ENCODE peak calls at places on chromosomes 13 and 19, in seven cellular contexts. W, G, I, R, N, C and X are unnamed samples.

GRCh38 chr13:99386911-99387788 is 80.0 kb upstream of the GPR183 start:
- DNase-seq in I (peak), W (peak), C (peak), N (peak), R (no peak), G (no peak), X (peak)

GRCh38 chr13:40292108-40292507 is 374.3 kb downstream of the FOXO1 start:
- DNase-seq in N (no peak), G (no peak), R (no peak), W (no peak), C (no peak), I (no peak), X (no peak)

GRCh38 chr13:75617230-75617629 is 18.9 kb upstream of the LMO7 start:
- DNase-seq in R (no peak), C (no peak), G (no peak), W (no peak), N (no peak), I (no peak), X (no peak)

GRCh38 chr13:31200636-31200970 is 828 bp downstream of the B3GLCT start:
- DNase-seq in W (peak), N (peak), R (peak), G (no peak), I (no peak), C (peak), X (peak)

GRCh38 chr13:23330356-23330755 is 103.1 kb downstream of the SACS start:
- DNase-seq in G (no peak), I (no peak), C (no peak), N (no peak), R (no peak), W (no peak), X (no peak)

GRCh38 chr19:29841559-29842367 is 30.0 kb downstream of the CCNE1 start:
- DNase-seq in N (peak), C (peak), I (no peak), G (peak), R (peak), W (peak), X (peak)

GRCh38 chr19:45103625-45104319 is 10.8 kb downstream of the PPP1R37 start:
- DNase-seq in N (no peak), I (no peak), R (no peak), C (no peak), G (no peak), W (peak), X (peak)

GRCh38 chr13:45219123-45219891 is 18.5 kb upstream of the KCTD4 start:
- DNase-seq in N (no peak), R (peak), C (peak), W (no peak), I (no peak), G (no peak), X (no peak)

GRCh38 chr19:3365447-3366103 is 808 bp upstream of the NFIC start:
- DNase-seq in I (no peak), R (peak), G (peak), N (peak), C (peak), W (peak), X (no peak)

GRCh38 chr19:24159707-24160106 is 72.7 kb downstream of the ZNF254 start:
- DNase-seq in C (peak), W (peak), R (no peak), G (peak), N (no peak), I (peak), X (no peak)

GRCh38 chr19:54707932-54708331 is 16.3 kb upstream of the KIR3DL3 start:
- DNase-seq in C (no peak), G (no peak), N (no peak), W (no peak), R (no peak), I (no peak), X (no peak)

GRCh38 chr13:114063545-114064515 is 68.6 kb downstream of the RASA3 start:
- DNase-seq in N (no peak), W (no peak), G (peak), C (peak), R (peak), I (no peak), X (no peak)

GRCh38 chr13:106314417-106314816 is 221.0 kb downstream of the EFNB2 start:
- DNase-seq in I (no peak), G (no peak), R (no peak), C (peak), W (peak), N (no peak), X (no peak)

GRCh38 chr13:76053181-76053580 is 417.1 kb downstream of the LMO7 start:
- DNase-seq in I (no peak), C (no peak), N (no peak), G (no peak), W (peak), R (no peak), X (no peak)

GRCh38 chr13:113151745-113152707 is 6.4 kb upstream of the PROZ start:
- DNase-seq in I (no peak), N (peak), R (peak), G (peak), C (no peak), W (peak), X (no peak)

GRCh38 chr19:2770055-2771013 is 12.7 kb downstream of the SGTA start:
- DNase-seq in C (no peak), G (peak), W (no peak), R (no peak), I (no peak), N (no peak), X (no peak)

GRCh38 chr19:29489182-29489951 is 36.4 kb upstream of the VSTM2B start:
- DNase-seq in I (no peak), R (no peak), W (no peak), G (no peak), C (no peak), N (no peak), X (no peak)

GRCh38 chr13:99661791-99662190 is 160.5 kb downstream of the TM9SF2 start:
- DNase-seq in W (peak), I (peak), G (no peak), C (no peak), R (no peak), N (peak), X (peak)

GRCh38 chr19:17075860-17076538 is 422 bp downstream of the MYO9B start:
- DNase-seq in C (peak), R (peak), N (no peak), W (peak), I (no peak), G (peak), X (no peak)

GRCh38 chr19:51568456-51568855 is 2.6 kb upstream of the ZNF175 start:
- DNase-seq in C (peak), I (no peak), R (no peak), N (no peak), G (no peak), W (no peak), X (no peak)

GRCh38 chr13:26017932-26018690 is 33.7 kb downstream of the SHISA2 start:
- DNase-seq in N (no peak), W (no peak), I (no peak), R (peak), G (no peak), C (peak), X (no peak)

GRCh38 chr13:84126671-84127171 is 244.4 kb upstream of the SLITRK1 start:
- DNase-seq in R (no peak), W (no peak), C (no peak), G (no peak), I (no peak), N (no peak), X (no peak)

GRCh38 chr13:26508885-26509284 is 48.6 kb upstream of the WASF3 start:
- DNase-seq in C (no peak), G (peak), I (no peak), R (peak), W (no peak), N (no peak), X (no peak)

GRCh38 chr13:67023088-67023893 is 206.8 kb downstream of the PCDH9 start:
- DNase-seq in R (peak), N (peak), G (peak), W (peak), I (no peak), C (no peak), X (peak)

GRCh38 chr19:19372656-19373416 is 32.6 kb upstream of the GATAD2A start:
- DNase-seq in N (peak), C (peak), I (no peak), W (peak), R (peak), G (peak), X (no peak)

GRCh38 chr19:35318679-35319448 is 10.1 kb upstream of the CD22 start:
- DNase-seq in R (peak), G (peak), N (peak), I (no peak), C (peak), W (no peak), X (no peak)

GRCh38 chr19:19911150-19911549 is 10.4 kb downstream of the ZNF93 start:
- DNase-seq in G (peak), C (no peak), I (no peak), W (peak), R (peak), N (no peak), X (no peak)

DNA sequence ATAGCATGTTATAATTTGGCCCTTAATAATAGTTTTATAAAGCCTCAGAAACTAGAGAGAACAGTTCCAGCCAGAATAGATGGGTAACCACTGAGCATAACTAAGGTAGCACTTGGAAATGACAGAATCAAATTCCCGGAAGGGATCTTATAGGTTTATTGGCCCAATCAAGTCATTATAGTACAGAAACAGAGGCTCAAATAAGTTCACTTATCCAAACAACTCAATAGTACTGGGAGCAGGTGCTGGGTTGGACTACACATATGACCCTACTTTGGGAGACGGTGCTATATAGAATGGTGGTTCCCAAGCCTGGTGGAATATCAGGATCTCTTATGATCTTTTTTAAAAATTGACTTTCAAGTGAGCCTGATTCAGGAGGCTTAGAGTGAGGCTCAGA is 32.7 kb upstream of the OLFM4 start:
- DNase-seq in W (no peak), I (no peak), R (no peak), G (no peak), N (no peak), C (no peak), X (no peak)
- H4K8ac ChIP-seq in W (no peak), I (no peak), R (no peak), G (no peak), N (no peak), C (no peak), X (no peak)

GRCh38 chr13:108629988-108630387 is 577 bp downstream of the MYO16 start:
- DNase-seq in C (no peak), G (no peak), I (no peak), W (no peak), R (no peak), N (no peak), X (no peak)
- H3K23ac ChIP-seq in C (no peak), G (no peak), I (no peak), W (no peak), R (no peak), N (no peak), X (no peak)

GRCh38 chr19:48874309-48875135 is 2.3 kb downstream of the PPP1R15A start:
- DNase-seq in W (no peak), G (peak), N (no peak), C (peak), R (peak), I (no peak), X (no peak)

GRCh38 chr19:48873476-48874308 is 1.5 kb downstream of the PPP1R15A start:
- DNase-seq in I (no peak), N (no peak), C (peak), R (peak), W (peak), G (no peak), X (no peak)

GRCh38 chr19:48870048-48870447 is 1.6 kb upstream of the PLEKHA4 start:
- DNase-seq in R (no peak), G (no peak), I (no peak), C (no peak), N (no peak), W (no peak), X (no peak)

GRCh38 chr19:48872884-48873475 is 759 bp downstream of the PPP1R15A start:
- DNase-seq in G (peak), R (peak), I (peak), N (peak), W (peak), C (peak), X (peak)

GRCh38 chr19:48872182-48872883 is at the start of gene PPP1R15A:
- DNase-seq in W (peak), R (peak), I (peak), N (peak), C (peak), G (peak), X (peak)
- H2AK5ac ChIP-seq in W (peak), R (peak), I (peak), N (peak), C (peak), G (peak), X (peak)

GRCh38 chr19:11784356-11784755 is 14.0 kb upstream of the ZNF491 start:
- DNase-seq in N (no peak), I (no peak), C (no peak), G (no peak), R (no peak), W (no peak), X (no peak)

GRCh38 chr19:11781295-11782057 is 14.7 kb downstream of the ZNF441 start:
- DNase-seq in W (peak), C (peak), R (peak), N (no peak), I (no peak), G (peak), X (no peak)

GRCh38 chr19:11780431-11781020 is 13.7 kb downstream of the ZNF441 start:
- DNase-seq in N (no peak), C (no peak), G (no peak), R (no peak), W (peak), I (no peak), X (no peak)

GRCh38 chr19:11787536-11787935 is 10.8 kb upstream of the ZNF491 start:
- DNase-seq in W (no peak), C (no peak), R (no peak), N (no peak), I (no peak), G (no peak), X (no peak)

DNA sequence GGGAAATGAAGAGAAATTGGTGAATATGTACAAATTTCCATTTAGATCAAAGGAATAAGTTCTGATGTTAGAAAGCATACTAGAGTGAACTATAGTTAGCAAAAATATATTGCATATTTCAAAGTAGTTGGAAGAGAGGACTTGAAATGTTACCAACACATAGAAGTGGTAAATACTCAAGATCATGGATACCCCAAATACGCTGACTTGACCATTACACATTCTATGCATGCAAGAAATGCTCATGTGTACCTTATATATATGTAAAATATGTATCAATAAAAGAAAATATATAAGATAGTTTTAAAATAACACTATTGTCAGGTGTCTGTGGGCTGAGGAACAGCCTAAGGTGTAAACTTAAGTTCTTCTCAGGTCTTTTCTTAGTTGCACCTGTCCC is 14.6 kb upstream of the ZNF491 start:
- DNase-seq in C (no peak), N (no peak), R (no peak), W (no peak), G (no peak), I (no peak), X (no peak)
- H4K8ac ChIP-seq in C (no peak), N (no peak), R (no peak), W (no peak), G (no peak), I (no peak), X (no peak)

DNA sequence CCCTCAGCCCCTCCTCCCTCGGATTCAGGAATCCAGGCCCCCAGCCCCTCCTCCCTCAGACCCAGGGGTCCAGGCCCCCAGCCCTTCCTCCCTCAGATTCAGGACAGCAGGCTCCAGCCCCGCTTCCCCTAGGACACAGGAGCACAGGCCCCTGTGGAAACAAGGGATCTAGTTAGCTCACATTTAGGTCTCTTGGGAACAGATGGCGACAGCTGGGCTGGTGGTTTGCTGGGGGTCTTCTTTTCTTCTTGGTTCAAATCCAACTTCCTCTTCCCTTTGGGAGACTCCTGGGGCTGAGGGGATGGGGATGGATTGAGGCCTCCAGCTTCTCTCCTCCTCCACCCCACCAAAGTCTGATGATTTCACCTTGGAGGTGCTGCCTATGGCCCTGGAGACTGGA is 19.6 kb downstream of the ZNF575 start:
- DNase-seq in I (no peak), W (no peak), G (no peak), N (no peak), R (no peak), C (no peak), X (no peak)
- H3K23ac ChIP-seq in I (no peak), W (no peak), G (no peak), N (no peak), R (no peak), C (no peak), X (no peak)

DNA sequence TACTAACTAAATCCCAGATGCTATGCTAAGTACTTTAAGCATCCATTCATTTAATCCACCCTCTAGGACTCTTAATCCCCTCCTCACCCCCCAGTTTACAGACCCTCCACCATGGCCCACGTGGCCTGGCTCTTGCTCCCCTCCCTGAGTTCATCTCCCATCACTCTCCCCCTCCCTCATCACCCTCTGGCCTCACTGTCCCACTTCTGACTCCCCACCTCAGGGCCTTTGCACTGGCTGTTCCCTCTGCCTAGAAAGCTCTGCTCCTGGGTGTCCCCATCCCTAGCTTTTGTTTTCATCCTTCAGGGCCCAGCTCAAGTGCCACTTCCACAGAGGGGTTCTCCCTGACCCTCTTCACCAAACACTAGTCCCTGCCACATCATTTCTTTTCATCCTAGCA is 4.2 kb downstream of the B9D2 start:
- DNase-seq in G (no peak), C (no peak), W (no peak), N (no peak), R (no peak), I (no peak), X (no peak)
- H2AK5ac ChIP-seq in G (no peak), C (no peak), W (no peak), N (no peak), R (no peak), I (no peak), X (no peak)

DNA sequence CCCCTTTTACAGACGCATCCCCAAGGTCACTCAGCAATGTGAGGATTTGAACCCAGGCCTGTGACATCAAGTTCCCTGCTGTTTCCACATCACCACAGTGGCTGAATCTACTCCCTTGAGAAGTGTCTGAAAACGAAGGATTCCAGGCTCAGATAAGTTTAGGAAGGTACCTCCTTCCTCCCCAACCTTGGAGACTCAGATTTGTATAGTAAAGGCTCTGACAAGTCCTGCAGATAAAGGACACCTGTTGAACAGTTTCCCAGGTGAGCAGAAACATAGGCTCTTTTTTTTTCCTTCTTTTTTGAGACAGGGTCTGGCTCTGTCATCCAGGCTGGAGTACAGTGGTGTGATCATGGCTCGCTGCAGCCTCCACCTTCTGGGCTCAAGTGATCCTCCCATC is 56.4 kb upstream of the PTPRS start:
- DNase-seq in N (no peak), G (no peak), R (no peak), I (no peak), C (no peak), W (no peak), X (no peak)
- H4K8ac ChIP-seq in N (no peak), G (no peak), R (no peak), I (no peak), C (no peak), W (no peak), X (no peak)

GRCh38 chr13:50144473-50145160 is 129.4 kb downstream of the KCNRG start:
- DNase-seq in I (no peak), N (no peak), W (no peak), G (no peak), C (no peak), R (peak), X (no peak)
- H3K23ac ChIP-seq in I (no peak), N (no peak), W (no peak), G (no peak), C (no peak), R (no peak), X (no peak)

GRCh38 chr19:48529156-48529555 is 17.5 kb upstream of the LMTK3 start:
- DNase-seq in W (peak), G (no peak), C (no peak), N (no peak), I (no peak), R (no peak), X (no peak)

GRCh38 chr19:48524728-48525127 is 13.1 kb upstream of the LMTK3 start:
- DNase-seq in N (no peak), R (no peak), C (peak), G (no peak), W (no peak), I (no peak), X (no peak)

GRCh38 chr19:48530044-48530720 is 18.5 kb upstream of the LMTK3 start:
- DNase-seq in W (no peak), N (no peak), G (no peak), R (no peak), C (no peak), I (no peak), X (no peak)

GRCh38 chr19:48520134-48520533 is 8.5 kb upstream of the LMTK3 start:
- DNase-seq in G (no peak), I (no peak), R (no peak), C (no peak), N (no peak), W (no peak), X (no peak)

GRCh38 chr19:48524221-48524620 is 12.6 kb upstream of the LMTK3 start:
- DNase-seq in I (no peak), N (no peak), R (no peak), W (no peak), C (no peak), G (no peak), X (no peak)
- H2AK5ac ChIP-seq in I (no peak), N (no peak), R (no peak), W (no peak), C (no peak), G (no peak), X (no peak)

GRCh38 chr13:60690607-60691006 is 293.6 kb downstream of the TDRD3 start:
- DNase-seq in R (no peak), C (no peak), I (no peak), G (no peak), W (no peak), N (no peak), X (no peak)
- H4K8ac ChIP-seq in R (no peak), C (no peak), I (no peak), G (no peak), W (no peak), N (no peak), X (no peak)